ENCODE peak calls at places on chromosome 16, in nine cellular contexts. E is NCI-H2081; X is spleen; V is chondrocyte; F is aorta; A is HFFc6; Y is activated gamma-delta T cell treated with Interleukin-2 at 50 U/mL for 16 hours; I is OCI-LY7; K is activated CD4-positive, CD25-positive, alpha-beta regulatory T cell. P is an unnamed sample.

GRCh38 chr16:74608944-74609343 is 2.0 kb upstream of the GLG1 start:
- DNase-seq in E (no peak), X (no peak), V (peak; percentile 15), F (no peak), A (no peak), Y (peak; percentile 12), I (no peak), K (no peak), P (peak; percentile 54)

GRCh38 chr16:65070831-65071230 is 51.0 kb downstream of the CDH11 start:
- DNase-seq in E (no peak), X (no peak), V (no peak), F (peak; percentile 81), A (peak; percentile 96), Y (no peak), I (no peak), K (no peak), P (peak; percentile 27)

GRCh38 chr16:21656795-21657768 is 4.7 kb upstream of the IGSF6 start:
- DNase-seq in E (peak; percentile 11), X (no peak), V (no peak), F (no peak), A (peak; percentile 49), Y (peak; percentile 39), I (peak; percentile 80), K (no peak), P (peak; percentile 68)

GRCh38 chr16:50056226-50056625 is 9.5 kb upstream of the HEATR3 start:
- DNase-seq in E (no peak), X (no peak), V (no peak), F (no peak), A (no peak), Y (no peak), I (no peak), K (no peak), P (no peak)

GRCh38 chr16:19694989-19695388 is 23.0 kb downstream of the KNOP1 start:
- DNase-seq in E (no peak), X (no peak), V (no peak), F (no peak), A (no peak), Y (no peak), I (no peak), K (no peak), P (no peak)

GRCh38 chr16:3023415-3023668 is 400 bp downstream of the HCFC1R1 start:
- DNase-seq in E (no peak), X (no peak), V (peak; percentile 80), F (no peak), A (peak; percentile 83), Y (no peak), I (no peak), K (no peak), P (no peak)

GRCh38 chr16:27801259-27801945 is 251.5 kb downstream of the KATNIP start:
- DNase-seq in E (no peak), X (no peak), V (no peak), F (no peak), A (no peak), Y (no peak), I (no peak), K (no peak), P (no peak)

GRCh38 chr16:79077391-79077790 is 523.1 kb downstream of the MAF start:
- DNase-seq in E (no peak), X (no peak), V (no peak), F (no peak), A (no peak), Y (no peak), I (no peak), K (no peak), P (no peak)

GRCh38 chr16:49492090-49492801 is 118.6 kb downstream of the C16orf78 start:
- DNase-seq in E (no peak), X (peak; percentile 83), V (peak; percentile 82), F (peak; percentile 86), A (no peak), Y (peak; percentile 32), I (peak; percentile 70), K (no peak), P (peak; percentile 43)

GRCh38 chr16:31477220-31478216 is 5.4 kb upstream of the SLC5A2 start:
- DNase-seq in E (no peak), X (peak; percentile 90), V (peak; percentile 92), F (no peak), A (no peak), Y (peak; percentile 28), I (no peak), K (no peak), P (peak; percentile 91)

GRCh38 chr16:84362410-84362809 is 5.9 kb upstream of the ATP2C2 start:
- DNase-seq in E (peak; percentile 22), X (no peak), V (no peak), F (no peak), A (no peak), Y (no peak), I (no peak), K (no peak), P (no peak)

GRCh38 chr16:3182608-3183444 is 5.2 kb upstream of the OR1F1 start:
- DNase-seq in E (no peak), X (peak; percentile 88), V (peak; percentile 87), F (peak; percentile 77), A (peak; percentile 65), Y (peak; percentile 37), I (no peak), K (no peak), P (peak; percentile 52)

GRCh38 chr16:85431431-85432124 is 181.5 kb upstream of the GSE1 start:
- DNase-seq in E (no peak), X (peak; percentile 61), V (peak; percentile 76), F (no peak), A (no peak), Y (no peak), I (no peak), K (no peak), P (no peak)

GRCh38 chr16:64181526-64181925 is 940.3 kb downstream of the CDH11 start:
- DNase-seq in E (no peak), X (no peak), V (no peak), F (no peak), A (no peak), Y (no peak), I (no peak), K (no peak), P (no peak)

GRCh38 chr16:88781140-88782077 is 3.6 kb downstream of the PIEZO1 start:
- DNase-seq in E (no peak), X (peak; percentile 92), V (no peak), F (no peak), A (no peak), Y (peak; percentile 56), I (peak; percentile 58), K (peak; percentile 45), P (peak; percentile 84)

GRCh38 chr16:2985457-2985856 is 5.2 kb upstream of the PKMYT1 start:
- DNase-seq in E (no peak), X (no peak), V (no peak), F (no peak), A (no peak), Y (no peak), I (no peak), K (no peak), P (no peak)

GRCh38 chr16:46745594-46745993 is 2.5 kb downstream of the MYLK3 start:
- DNase-seq in E (no peak), X (no peak), V (no peak), F (peak; percentile 14), A (no peak), Y (no peak), I (no peak), K (no peak), P (no peak)

GRCh38 chr16:68353366-68353765 is 42.5 kb downstream of the PRMT7 start:
- DNase-seq in E (no peak), X (no peak), V (peak; percentile 85), F (peak; percentile 53), A (no peak), Y (no peak), I (no peak), K (no peak), P (no peak)

GRCh38 chr16:12178251-12178990 is 201.9 kb downstream of the SNX29 start:
- DNase-seq in E (no peak), X (no peak), V (no peak), F (no peak), A (no peak), Y (no peak), I (no peak), K (no peak), P (no peak)

GRCh38 chr16:524274-525011 is 3.1 kb upstream of the CAPN15 start:
- DNase-seq in E (no peak), X (no peak), V (no peak), F (no peak), A (no peak), Y (no peak), I (no peak), K (no peak), P (no peak)

GRCh38 chr16:48942996-48943395 is 333.0 kb upstream of the N4BP1 start:
- DNase-seq in E (no peak), X (peak; percentile 62), V (no peak), F (no peak), A (no peak), Y (no peak), I (no peak), K (no peak), P (no peak)

GRCh38 chr16:53913082-53913870 is 209.3 kb downstream of the FTO start:
- DNase-seq in E (no peak), X (no peak), V (no peak), F (no peak), A (peak; percentile 80), Y (no peak), I (no peak), K (no peak), P (no peak)

GRCh38 chr16:89167425-89167941 is 4.1 kb upstream of the CDH15 start:
- DNase-seq in E (peak; percentile 62), X (peak; percentile 97), V (no peak), F (peak; percentile 92), A (peak; percentile 68), Y (peak; percentile 84), I (peak; percentile 85), K (peak; percentile 72), P (peak; percentile 92)

GRCh38 chr16:66481943-66482390 is 54.9 kb downstream of the BEAN1 start:
- DNase-seq in E (no peak), X (no peak), V (peak; percentile 18), F (no peak), A (no peak), Y (no peak), I (no peak), K (no peak), P (no peak)

GRCh38 chr16:83653785-83654184 is 154.0 kb upstream of the HSBP1 start:
- DNase-seq in E (no peak), X (no peak), V (no peak), F (no peak), A (no peak), Y (no peak), I (no peak), K (no peak), P (no peak)

GRCh38 chr16:49947907-49948678 is 76.9 kb upstream of the CNEP1R1 start:
- DNase-seq in E (no peak), X (no peak), V (no peak), F (no peak), A (no peak), Y (no peak), I (no peak), K (no peak), P (no peak)

GRCh38 chr16:50835358-50836060 is 93.6 kb downstream of the CYLD start:
- DNase-seq in E (no peak), X (no peak), V (no peak), F (no peak), A (no peak), Y (no peak), I (no peak), K (no peak), P (no peak)

GRCh38 chr16:53839150-53839549 is 135.2 kb downstream of the FTO start:
- DNase-seq in E (no peak), X (no peak), V (no peak), F (no peak), A (no peak), Y (no peak), I (no peak), K (no peak), P (no peak)

GRCh38 chr16:19696312-19696711 is 21.7 kb downstream of the KNOP1 start:
- DNase-seq in E (peak; percentile 80), X (peak; percentile 73), V (no peak), F (peak; percentile 86), A (peak; percentile 87), Y (peak; percentile 51), I (no peak), K (peak; percentile 38), P (no peak)

GRCh38 chr16:1089822-1090619 is 6.0 kb downstream of the C1QTNF8 start:
- DNase-seq in E (no peak), X (no peak), V (no peak), F (peak; percentile 90), A (no peak), Y (no peak), I (no peak), K (no peak), P (no peak)

GRCh38 chr16:64356267-64356666 is 765.6 kb downstream of the CDH11 start:
- DNase-seq in E (no peak), X (no peak), V (no peak), F (no peak), A (peak; percentile 89), Y (no peak), I (no peak), K (no peak), P (no peak)

P was measured in NB4.